ENCODE peak calls at places on chromosomes 12 and 14, in four cellular contexts. W is OCI-M1, M is MCF 10A, H is NCI-H1105 treated with DMSO at 0.1 percent for 48 hours. V is an unnamed sample.

GRCh38 chr12:123363743-123364531 is 710 bp downstream of the SBNO1 start:
- DNase-seq in M (peak), H (peak), W (peak), V (peak)

GRCh38 chr12:3728686-3729085 is 24.2 kb downstream of the CRACR2A start:
- DNase-seq in H (no peak), M (no peak), W (no peak), V (no peak)

GRCh38 chr14:27181304-27181703 is 583.5 kb upstream of the NOVA1 start:
- DNase-seq in M (no peak), W (no peak), H (no peak), V (no peak)

GRCh38 chr14:91873476-91874265 is 6.3 kb upstream of the TC2N start:
- DNase-seq in H (peak), W (no peak), M (peak), V (peak)

GRCh38 chr12:46659844-46660243 is 166.0 kb downstream of the SLC38A4 start:
- DNase-seq in W (peak), H (no peak), M (no peak), V (no peak)

GRCh38 chr12:16939871-16940306 is 333.9 kb upstream of the LMO3 start:
- DNase-seq in M (peak), H (peak), W (peak), V (peak)

GRCh38 chr12:4151362-4152121 is 122.0 kb upstream of the CCND2 start:
- DNase-seq in M (no peak), H (no peak), W (no peak), V (no peak)

GRCh38 chr12:31531908-31532307 is 59.0 kb downstream of the DENND5B start:
- DNase-seq in W (no peak), M (no peak), H (no peak), V (no peak)

GRCh38 chr14:95240859-95241813 is 78.6 kb downstream of the CLMN start:
- DNase-seq in W (no peak), M (no peak), H (no peak), V (no peak)

GRCh38 chr14:81418057-81418790 is 18.1 kb upstream of the STON2 start:
- DNase-seq in H (no peak), W (no peak), M (no peak), V (no peak)

GRCh38 chr12:85575115-85576096 is 260.8 kb downstream of the RASSF9 start:
- DNase-seq in M (peak), W (peak), H (peak), V (peak)

GRCh38 chr14:94570440-94570839 is 9.2 kb downstream of the SERPINA4 start:
- DNase-seq in W (no peak), H (no peak), M (no peak), V (no peak)

GRCh38 chr12:116513944-116514343 is 45.2 kb upstream of the MAP1LC3B2 start:
- DNase-seq in M (no peak), H (no peak), W (no peak), V (no peak)

GRCh38 chr12:124548854-124549378 is 18.5 kb downstream of the NCOR2 start:
- DNase-seq in W (no peak), H (no peak), M (no peak), V (no peak)

GRCh38 chr14:96567289-96567899 is 65.2 kb downstream of the PAPOLA start:
- DNase-seq in W (peak), M (peak), H (peak), V (peak)

GRCh38 chr14:67446371-67447032 is 34.5 kb upstream of the PLEK2 start:
- DNase-seq in M (no peak), W (no peak), H (peak), V (no peak)

GRCh38 chr12:55637467-55637866 is 775 bp downstream of the OR10P1 start:
- DNase-seq in H (no peak), W (no peak), M (no peak), V (no peak)

GRCh38 chr14:70555890-70556289 is 21.1 kb upstream of the ADAM20 start:
- DNase-seq in W (no peak), H (no peak), M (no peak), V (peak)

GRCh38 chr12:111122458-111122878 is 202.1 kb upstream of the MYL2 start:
- DNase-seq in H (peak), W (no peak), M (no peak), V (no peak)

GRCh38 chr14:30445394-30445793 is 113.6 kb upstream of the G2E3 start:
- DNase-seq in H (no peak), M (no peak), W (no peak), V (no peak)

GRCh38 chr12:1287446-1287975 is 296.5 kb downstream of the ERC1 start:
- DNase-seq in W (no peak), H (no peak), M (no peak), V (no peak)

GRCh38 chr14:75013290-75013689 is 10.6 kb downstream of the EIF2B2 start:
- DNase-seq in M (no peak), H (no peak), W (no peak), V (no peak)

GRCh38 chr14:73243341-73243740 is 6.0 kb downstream of the PAPLN start:
- DNase-seq in W (no peak), H (no peak), M (no peak), V (no peak)

GRCh38 chr12:14959126-14959440 is 2.3 kb downstream of the ARHGDIB start:
- DNase-seq in H (no peak), W (no peak), M (no peak), V (no peak)

GRCh38 chr14:101197595-101198397 is 294.3 kb upstream of the RTL1 start:
- DNase-seq in M (no peak), H (no peak), W (no peak), V (no peak)

GRCh38 chr14:52032196-52032865 is 36.5 kb downstream of the NID2 start:
- DNase-seq in W (no peak), H (no peak), M (no peak), V (no peak)

V was measured in epithelial cell of esophagus.